ENCODE peak calls at places on chromosomes 2 and 18, in eight cellular contexts. D, L, B, T, K, M, Z and X are unnamed samples.

GRCh38 chr2:84906900-84907714 is 1.7 kb downstream of the TMSB10 start:
- DNase-seq in D (peak), L (peak), B (peak), T (peak), K (peak), M (peak), Z (peak), X (peak)

GRCh38 chr2:239866778-239867177 is 158.4 kb downstream of the NDUFA10 start:
- DNase-seq in D (no peak), L (no peak), B (no peak), T (no peak), K (no peak), M (no peak), Z (no peak), X (no peak)

GRCh38 chr18:77103991-77104521 is 28.5 kb downstream of the MBP start:
- DNase-seq in D (no peak), L (peak), B (no peak), T (no peak), K (no peak), M (no peak), Z (no peak), X (no peak)

GRCh38 chr2:156006721-156007618 is 325.6 kb downstream of the NR4A2 start:
- DNase-seq in D (no peak), L (no peak), B (no peak), T (peak), K (no peak), M (no peak), Z (no peak), X (no peak)

GRCh38 chr2:3491716-3492474 is 27.4 kb downstream of the ADI1 start:
- DNase-seq in D (no peak), L (no peak), B (no peak), T (peak), K (no peak), M (no peak), Z (no peak), X (no peak)

GRCh38 chr2:165804719-165805118 is 10.7 kb upstream of the GALNT3 start:
- DNase-seq in D (no peak), L (no peak), B (no peak), T (no peak), K (peak), M (no peak), Z (peak), X (peak)

GRCh38 chr18:58373486-58373885 is 255.4 kb downstream of the ALPK2 start:
- DNase-seq in D (no peak), L (no peak), B (no peak), T (no peak), K (no peak), M (no peak), Z (no peak), X (no peak)

GRCh38 chr18:6203791-6204190 is 210.9 kb downstream of the L3MBTL4 start:
- DNase-seq in D (no peak), L (no peak), B (no peak), T (no peak), K (no peak), M (no peak), Z (no peak), X (no peak)

GRCh38 chr2:232697059-232697806 is at the start of gene GIGYF2:
- DNase-seq in D (peak), L (peak), B (peak), T (peak), K (peak), M (peak), Z (peak), X (peak)

GRCh38 chr2:96824079-96824870 is 8.2 kb downstream of the CNNM3 start:
- DNase-seq in D (no peak), L (no peak), B (no peak), T (no peak), K (no peak), M (peak), Z (peak), X (no peak)

GRCh38 chr2:160221391-160222276 is 21.6 kb upstream of the ITGB6 start:
- DNase-seq in D (no peak), L (peak), B (peak), T (peak), K (peak), M (peak), Z (peak), X (peak)

GRCh38 chr2:116810645-116811044 is 1003.8 kb upstream of the DDX18 start:
- DNase-seq in D (no peak), L (no peak), B (no peak), T (no peak), K (no peak), M (no peak), Z (peak), X (peak)

GRCh38 chr2:182229288-182229687 is 197.5 kb downstream of the PDE1A start:
- DNase-seq in D (no peak), L (peak), B (peak), T (no peak), K (no peak), M (peak), Z (peak), X (no peak)

GRCh38 chr2:20633794-20634259 is 17.1 kb downstream of the HS1BP3 start:
- DNase-seq in D (no peak), L (no peak), B (no peak), T (peak), K (peak), M (no peak), Z (peak), X (no peak)

GRCh38 chr2:8872821-8873432 is 35.5 kb upstream of the KIDINS220 start:
- DNase-seq in D (peak), L (peak), B (peak), T (no peak), K (peak), M (peak), Z (peak), X (peak)

GRCh38 chr2:36657703-36658102 is 38.8 kb upstream of the VIT start:
- DNase-seq in D (no peak), L (no peak), B (no peak), T (no peak), K (no peak), M (no peak), Z (no peak), X (no peak)

GRCh38 chr2:43171789-43172188 is 54.6 kb downstream of the ZFP36L2 start:
- DNase-seq in D (no peak), L (peak), B (peak), T (no peak), K (peak), M (peak), Z (no peak), X (no peak)

GRCh38 chr2:50720695-50721314 is 311.1 kb downstream of the NRXN1 start:
- DNase-seq in D (no peak), L (no peak), B (peak), T (no peak), K (no peak), M (peak), Z (no peak), X (no peak)

GRCh38 chr2:100980046-100980445 is 22.0 kb upstream of the RPL31 start:
- DNase-seq in D (no peak), L (no peak), B (no peak), T (no peak), K (no peak), M (no peak), Z (no peak), X (peak)

GRCh38 chr2:19356545-19357382 is 1.7 kb downstream of the OSR1 start:
- DNase-seq in D (no peak), L (no peak), B (peak), T (no peak), K (no peak), M (peak), Z (no peak), X (no peak)

GRCh38 chr2:241702155-241702404 is 241 bp downstream of the ING5 start:
- DNase-seq in D (peak), L (peak), B (no peak), T (no peak), K (no peak), M (peak), Z (no peak), X (peak)

GRCh38 chr18:54043484-54044256 is 180.8 kb downstream of the MBD2 start:
- DNase-seq in D (no peak), L (peak), B (peak), T (no peak), K (no peak), M (no peak), Z (peak), X (peak)

GRCh38 chr2:98569197-98569793 is 39.0 kb downstream of the COA5 start:
- DNase-seq in D (peak), L (peak), B (peak), T (peak), K (peak), M (no peak), Z (no peak), X (peak)

GRCh38 chr2:241894056-241894641 is 24.6 kb downstream of the RTP5 start:
- DNase-seq in D (no peak), L (no peak), B (no peak), T (peak), K (no peak), M (no peak), Z (peak), X (peak)

GRCh38 chr2:174153757-174154680 is 94.3 kb downstream of the OLA1 start:
- DNase-seq in D (no peak), L (peak), B (peak), T (no peak), K (no peak), M (peak), Z (peak), X (no peak)

GRCh38 chr2:27573452-27573851 is 9.4 kb upstream of the ZNF512 start:
- DNase-seq in D (no peak), L (peak), B (peak), T (no peak), K (no peak), M (peak), Z (no peak), X (no peak)

GRCh38 chr2:230761704-230762103 is 49.1 kb downstream of the CAB39 start:
- DNase-seq in D (no peak), L (no peak), B (no peak), T (no peak), K (no peak), M (no peak), Z (no peak), X (no peak)

GRCh38 chr2:230762317-230762896 is 49.8 kb downstream of the CAB39 start:
- DNase-seq in D (peak), L (no peak), B (peak), T (no peak), K (no peak), M (no peak), Z (no peak), X (peak)

GRCh38 chr2:230759481-230760191 is 47.0 kb downstream of the CAB39 start:
- DNase-seq in D (no peak), L (no peak), B (peak), T (no peak), K (no peak), M (no peak), Z (no peak), X (no peak)

GRCh38 chr2:230757476-230757875 is 44.8 kb downstream of the CAB39 start:
- DNase-seq in D (no peak), L (no peak), B (peak), T (no peak), K (no peak), M (peak), Z (no peak), X (peak)

DNA sequence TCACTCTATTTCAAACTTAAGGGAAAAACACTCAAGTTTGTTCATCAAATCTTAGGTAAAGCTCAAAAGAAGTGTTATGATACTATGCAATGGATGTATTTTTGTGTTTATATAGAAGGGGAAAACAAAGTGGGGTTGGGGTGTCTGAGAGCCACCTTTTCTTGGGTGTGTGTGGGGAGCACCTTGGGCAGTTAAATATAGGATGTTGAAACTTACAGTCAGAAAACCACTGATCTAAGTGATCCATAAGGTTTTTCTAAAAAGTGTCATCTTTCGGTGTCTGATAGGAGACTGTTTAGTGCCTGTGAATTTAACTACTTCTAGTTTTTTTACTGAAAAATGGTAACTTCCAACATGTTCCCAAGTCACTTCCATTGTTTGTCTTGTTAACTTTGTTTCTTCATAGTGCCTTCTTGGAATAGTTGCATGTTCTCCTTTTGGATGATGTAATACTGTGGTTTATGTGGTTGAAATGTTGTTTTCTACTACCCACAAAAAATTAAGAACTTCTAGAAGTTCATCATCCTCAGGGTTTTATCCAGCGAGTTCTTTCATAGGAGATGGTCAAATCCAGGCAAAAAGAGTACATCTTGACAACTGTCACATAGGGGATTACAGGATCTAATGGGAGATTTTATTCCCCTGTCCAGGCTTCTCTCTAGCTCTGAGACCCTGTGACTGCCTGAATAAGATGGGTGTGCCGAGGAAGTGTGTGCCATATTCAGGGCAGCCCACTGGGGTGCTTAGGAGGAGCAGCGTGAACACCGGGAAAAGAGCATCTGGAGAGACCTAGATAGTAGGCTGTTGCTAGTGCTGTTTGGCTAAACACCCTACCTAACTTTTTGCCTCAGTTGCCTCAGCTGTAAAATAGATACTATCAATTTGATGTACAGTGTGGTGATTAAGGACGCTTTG is 46.2 kb downstream of the CAB39 start:
- DNase-seq in D (no peak), L (peak), B (peak), T (no peak), K (no peak), M (peak), Z (peak), X (peak)
- H3K4me3 ChIP-seq in D (no peak), L (no peak), B (peak), T (no peak), K (no peak), M (no peak), Z (no peak), X (no peak)

GRCh38 chr2:33673937-33674336 is 74.8 kb upstream of the FAM98A start:
- DNase-seq in D (peak), L (peak), B (peak), T (no peak), K (no peak), M (peak), Z (peak), X (peak)

GRCh38 chr2:33670392-33670937 is 71.4 kb upstream of the FAM98A start:
- DNase-seq in D (no peak), L (no peak), B (no peak), T (no peak), K (no peak), M (no peak), Z (no peak), X (no peak)

GRCh38 chr2:33672896-33673295 is 73.8 kb upstream of the FAM98A start:
- DNase-seq in D (no peak), L (no peak), B (no peak), T (no peak), K (no peak), M (no peak), Z (no peak), X (peak)

GRCh38 chr2:33672389-33672788 is 73.3 kb upstream of the FAM98A start:
- DNase-seq in D (no peak), L (no peak), B (no peak), T (no peak), K (no peak), M (no peak), Z (no peak), X (no peak)

GRCh38 chr2:33671198-33671597 is 72.1 kb upstream of the FAM98A start:
- DNase-seq in D (no peak), L (no peak), B (no peak), T (no peak), K (no peak), M (no peak), Z (no peak), X (no peak)
- H3K4me3 ChIP-seq in D (no peak), L (no peak), B (no peak), T (no peak), K (no peak), M (no peak), Z (no peak), X (no peak)

GRCh38 chr2:127805491-127805890 is 5.5 kb downstream of the WDR33 start:
- DNase-seq in D (no peak), L (no peak), B (no peak), T (no peak), K (no peak), M (no peak), Z (no peak), X (peak)
- H3K4me3 ChIP-seq in D (peak), L (no peak), B (no peak), T (no peak), K (no peak), M (no peak), Z (no peak), X (no peak)

GRCh38 chr2:197241153-197241552 is 69.4 kb downstream of the ANKRD44 start:
- DNase-seq in D (no peak), L (no peak), B (no peak), T (no peak), K (no peak), M (no peak), Z (no peak), X (no peak)
- H3K4me3 ChIP-seq in D (peak), L (no peak), B (no peak), T (no peak), K (no peak), M (no peak), Z (no peak), X (no peak)

DNA sequence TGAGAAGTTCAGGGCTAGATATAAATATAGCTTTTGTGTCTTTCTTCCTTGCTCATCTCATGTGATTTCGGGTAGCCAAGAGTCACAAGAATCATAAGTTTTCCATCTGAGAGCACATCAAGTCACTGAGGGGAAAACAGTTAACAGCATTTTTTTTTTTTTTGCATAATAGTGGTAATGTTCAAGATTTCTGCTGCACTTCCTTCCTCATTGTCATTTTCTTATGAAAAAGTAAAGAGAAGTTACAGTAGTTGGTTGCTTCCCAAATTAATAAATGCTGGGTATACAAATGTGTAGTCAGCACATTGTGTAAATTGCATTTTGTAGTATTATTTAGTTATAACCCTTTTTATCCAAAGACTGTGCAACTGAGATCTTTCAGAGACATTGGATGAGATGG is 93.6 kb downstream of the ZEB2 start:
- DNase-seq in D (no peak), L (no peak), B (no peak), T (no peak), K (no peak), M (no peak), Z (no peak), X (no peak)
- H3K4me3 ChIP-seq in D (no peak), L (no peak), B (no peak), T (no peak), K (no peak), M (no peak), Z (no peak), X (no peak)

GRCh38 chr2:118853129-118853640 is 5.7 kb upstream of the EN1 start:
- DNase-seq in D (no peak), L (no peak), B (no peak), T (no peak), K (no peak), M (no peak), Z (no peak), X (no peak)
- H3K4me3 ChIP-seq in D (no peak), L (peak), B (peak), T (no peak), K (no peak), M (no peak), Z (no peak), X (peak)

GRCh38 chr18:69840445-69840844 is 107.2 kb downstream of the CD226 start:
- DNase-seq in D (no peak), L (no peak), B (peak), T (no peak), K (no peak), M (peak), Z (no peak), X (no peak)
- H3K4me3 ChIP-seq in D (no peak), L (no peak), B (no peak), T (no peak), K (no peak), M (no peak), Z (no peak), X (no peak)

DNA sequence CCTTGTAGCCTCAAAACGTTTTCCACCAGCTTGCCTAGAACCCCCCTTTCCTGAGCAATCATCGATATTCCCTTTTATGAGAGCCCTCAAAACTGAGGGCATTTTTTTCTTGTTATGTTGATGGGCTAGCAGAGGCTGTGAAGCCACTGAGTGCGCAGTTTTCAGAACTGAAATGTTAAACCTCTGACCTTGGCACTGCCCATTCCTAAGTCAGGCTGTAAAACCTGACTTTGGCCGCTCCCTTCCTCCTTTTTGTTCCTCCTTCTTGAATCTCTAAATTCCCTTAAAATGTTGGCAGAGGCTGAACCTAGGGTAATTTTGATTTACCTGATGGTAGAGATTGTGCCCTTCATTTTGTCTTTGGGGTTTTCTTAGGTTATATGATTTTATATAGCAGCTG is 334.2 kb downstream of the KIAA1328 start:
- DNase-seq in D (no peak), L (no peak), B (no peak), T (no peak), K (no peak), M (no peak), Z (no peak), X (no peak)
- H3K4me3 ChIP-seq in D (no peak), L (no peak), B (no peak), T (no peak), K (no peak), M (no peak), Z (no peak), X (no peak)